ENCODE peak calls at places on chromosomes 6 and 20, in seven cellular contexts. S is H1, X is K562, A is HCT116, L is HepG2, W is SK-N-SH, R is GM12878. Y is an unnamed sample.

GRCh38 chr6:91149246-91149645 is 562.4 kb upstream of the MAP3K7 start:
- DNase-seq in S (no peak), X (no peak), L (no peak), W (no peak), R (no peak), A (no peak), Y (no peak)

GRCh38 chr6:24929255-24929654 is 6.5 kb downstream of the RIPOR2 start:
- DNase-seq in R (no peak), W (no peak), A (no peak), L (no peak), S (no peak), X (no peak), Y (no peak)

GRCh38 chr20:47502801-47503239 is 1.1 kb downstream of the NCOA3 start:
- DNase-seq in S (no peak), L (peak), A (no peak), W (peak), R (no peak), X (no peak), Y (no peak)

GRCh38 chr6:120908767-120909166 is 425.5 kb downstream of the TBC1D32 start:
- DNase-seq in A (no peak), S (no peak), L (no peak), W (no peak), R (no peak), X (no peak), Y (no peak)

GRCh38 chr6:17905611-17906592 is 81.5 kb downstream of the KIF13A start:
- DNase-seq in A (no peak), X (no peak), R (no peak), S (no peak), W (no peak), L (no peak), Y (no peak)

GRCh38 chr6:69884231-69884630 is 17.9 kb downstream of the COL19A1 start:
- DNase-seq in L (no peak), A (no peak), W (no peak), R (no peak), X (no peak), S (no peak), Y (no peak)

GRCh38 chr6:163926642-163927041 is 512.1 kb downstream of the QKI start:
- DNase-seq in R (no peak), A (no peak), X (no peak), S (no peak), L (no peak), W (no peak), Y (no peak)

GRCh38 chr6:109891924-109892323 is 86.2 kb upstream of the GPR6 start:
- DNase-seq in R (no peak), L (no peak), S (no peak), X (no peak), A (no peak), W (no peak), Y (no peak)

GRCh38 chr20:11989018-11989771 is 71.5 kb downstream of the BTBD3 start:
- DNase-seq in R (no peak), X (no peak), A (no peak), W (no peak), L (no peak), S (no peak), Y (no peak)

GRCh38 chr6:10749734-10750133 is 2.1 kb downstream of the TMEM14B start:
- DNase-seq in X (peak), R (no peak), W (no peak), L (no peak), S (no peak), A (no peak), Y (no peak)

GRCh38 chr6:143759666-143760065 is 81.9 kb downstream of the PHACTR2 start:
- DNase-seq in X (no peak), R (no peak), A (no peak), S (no peak), L (no peak), W (no peak), Y (no peak)

GRCh38 chr20:35216541-35216940 is 9.9 kb upstream of the MMP24 start:
- DNase-seq in L (no peak), S (no peak), R (no peak), W (no peak), X (no peak), A (no peak), Y (no peak)

GRCh38 chr6:104629826-104630225 is 229.9 kb downstream of the HACE1 start:
- DNase-seq in L (no peak), S (no peak), R (no peak), X (no peak), W (no peak), A (no peak), Y (no peak)

GRCh38 chr20:57656252-57656820 is 36.1 kb upstream of the ZBP1 start:
- DNase-seq in R (no peak), X (no peak), L (no peak), W (peak), A (no peak), S (peak), Y (no peak)

GRCh38 chr20:31691646-31692275 is 30.9 kb downstream of the BCL2L1 start:
- DNase-seq in W (no peak), R (no peak), X (no peak), A (no peak), L (no peak), S (no peak), Y (no peak)

GRCh38 chr6:157831018-157831369 is 7.9 kb downstream of the SNX9 start:
- DNase-seq in W (no peak), L (no peak), R (no peak), X (no peak), A (no peak), S (no peak), Y (no peak)

GRCh38 chr20:20017852-20018245 is 687 bp downstream of the NAA20 start:
- DNase-seq in X (no peak), W (no peak), A (no peak), R (no peak), S (no peak), L (peak), Y (no peak)

GRCh38 chr6:21596379-21597242 is 3.1 kb downstream of the SOX4 start:
- DNase-seq in L (no peak), A (no peak), S (peak), R (no peak), W (peak), X (no peak), Y (peak)

GRCh38 chr6:25192562-25192961 is 86.6 kb upstream of the CARMIL1 start:
- DNase-seq in X (no peak), W (no peak), A (no peak), L (no peak), S (no peak), R (no peak), Y (no peak)

GRCh38 chr6:63897459-63897858 is 261.9 kb downstream of the PHF3 start:
- DNase-seq in R (no peak), X (no peak), L (no peak), A (no peak), W (no peak), S (no peak), Y (no peak)

GRCh38 chr6:152950240-152950639 is 32.6 kb downstream of the FBXO5 start:
- DNase-seq in W (no peak), S (no peak), L (no peak), R (no peak), A (no peak), X (no peak), Y (no peak)

GRCh38 chr6:41786451-41787218 is 859 bp upstream of the TOMM6 start:
- DNase-seq in X (peak), L (peak), W (peak), R (no peak), A (peak), S (peak), Y (peak)

GRCh38 chr6:41785254-41785653 is 2.2 kb upstream of the TOMM6 start:
- DNase-seq in X (no peak), W (no peak), S (no peak), L (no peak), R (no peak), A (no peak), Y (no peak)

GRCh38 chr6:41784581-41785171 is 2.8 kb upstream of the TOMM6 start:
- DNase-seq in A (no peak), L (no peak), X (no peak), R (no peak), W (no peak), S (no peak), Y (peak)

GRCh38 chr6:41787219-41787917 is at the start of gene TOMM6:
- DNase-seq in W (peak), R (peak), X (peak), S (peak), L (peak), A (peak), Y (peak)

DNA sequence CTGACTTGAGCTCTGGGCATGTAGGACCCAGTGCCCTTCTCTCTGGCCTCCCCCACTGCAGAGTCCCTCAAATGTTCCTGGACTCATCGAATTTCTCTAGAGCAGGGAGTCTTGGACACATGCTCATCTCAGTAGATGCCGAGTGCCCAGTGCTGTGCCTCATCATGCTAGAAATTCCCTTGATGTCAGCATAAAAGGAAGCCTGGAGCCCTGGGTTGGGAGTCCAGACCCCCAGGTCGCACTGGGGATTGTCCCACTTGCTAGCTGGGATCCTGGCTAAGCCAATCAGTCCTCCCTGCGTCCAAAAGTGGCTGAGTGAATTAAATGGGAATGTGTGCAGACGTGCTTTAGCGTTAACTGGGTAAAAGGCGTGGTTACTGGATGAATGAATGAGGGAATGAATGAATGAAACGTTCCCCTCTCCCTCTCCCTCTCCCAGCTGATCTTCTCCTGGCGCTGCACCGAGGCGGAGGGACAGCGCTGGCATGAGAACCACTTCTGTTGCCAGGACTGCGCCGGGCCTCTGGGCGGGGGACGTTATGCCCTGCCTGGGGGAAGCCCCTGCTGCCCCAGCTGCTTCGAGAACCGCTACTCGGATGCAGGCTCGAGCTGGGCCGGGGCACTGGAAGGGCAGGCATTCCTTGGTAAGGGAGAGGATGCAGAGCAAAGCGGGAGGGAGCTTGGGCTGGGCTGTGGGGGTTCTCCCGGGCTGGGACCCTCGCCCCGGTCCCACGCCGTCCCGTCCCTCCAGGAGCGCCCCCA is 1.6 kb upstream of the TOMM6 start:
- DNase-seq in A (no peak), S (no peak), X (no peak), R (no peak), L (no peak), W (no peak), Y (no peak)
- TF ChIP-seq JUND in A (no peak), S (no peak), X (no peak), R (no peak), L (no peak), W (no peak), Y (no peak)

GRCh38 chr20:51633430-51633829 is 90.9 kb upstream of the NFATC2 start:
- DNase-seq in X (no peak), L (no peak), A (no peak), R (no peak), W (no peak), S (no peak), Y (no peak)

GRCh38 chr20:51631011-51631950 is 88.8 kb upstream of the NFATC2 start:
- DNase-seq in L (peak), S (no peak), A (peak), W (peak), X (peak), R (no peak), Y (no peak)

GRCh38 chr20:51628533-51629398 is 86.2 kb upstream of the NFATC2 start:
- DNase-seq in S (no peak), A (no peak), W (no peak), R (no peak), L (peak), X (no peak), Y (no peak)

GRCh38 chr20:51631953-51632352 is 89.4 kb upstream of the NFATC2 start:
- DNase-seq in X (no peak), S (no peak), R (no peak), L (no peak), W (no peak), A (no peak), Y (no peak)

GRCh38 chr20:51629399-51630058 is 87.0 kb upstream of the NFATC2 start:
- DNase-seq in L (no peak), R (no peak), W (no peak), S (no peak), X (no peak), A (no peak), Y (no peak)
- TF ChIP-seq JUND in L (no peak), R (no peak), W (no peak), S (no peak), X (no peak), A (no peak), Y (no peak)

GRCh38 chr20:55882922-55883321 is 122.4 kb downstream of the CBLN4 start:
- DNase-seq in S (no peak), R (no peak), X (no peak), A (no peak), L (no peak), W (peak), Y (no peak)

GRCh38 chr20:55893031-55893430 is 112.3 kb downstream of the CBLN4 start:
- DNase-seq in L (no peak), X (no peak), S (no peak), W (no peak), A (no peak), R (no peak), Y (no peak)

DNA sequence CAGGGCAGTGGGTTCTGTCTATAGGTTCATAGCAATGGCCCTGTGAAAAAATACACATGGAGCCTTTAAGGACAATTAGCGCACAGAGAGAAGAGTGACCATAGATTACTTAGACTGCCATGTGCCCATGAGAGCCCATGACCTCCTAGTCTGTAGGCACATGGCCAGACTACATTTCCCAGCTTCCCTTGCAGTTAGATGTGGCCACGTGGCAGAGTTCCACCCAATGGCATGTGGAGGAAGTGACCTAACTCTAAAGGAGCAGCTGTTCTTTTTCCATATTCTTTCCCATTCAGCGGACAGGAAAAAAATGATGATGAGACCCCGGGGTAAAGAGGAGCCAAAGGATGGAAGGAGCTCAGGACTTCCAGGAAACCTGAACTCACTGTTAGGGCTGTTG is 116.7 kb downstream of the CBLN4 start:
- DNase-seq in A (no peak), X (no peak), S (no peak), L (no peak), W (peak), R (no peak), Y (peak)
- TF ChIP-seq JUND in A (no peak), X (no peak), S (no peak), L (no peak), W (no peak), R (no peak), Y (no peak)

DNA sequence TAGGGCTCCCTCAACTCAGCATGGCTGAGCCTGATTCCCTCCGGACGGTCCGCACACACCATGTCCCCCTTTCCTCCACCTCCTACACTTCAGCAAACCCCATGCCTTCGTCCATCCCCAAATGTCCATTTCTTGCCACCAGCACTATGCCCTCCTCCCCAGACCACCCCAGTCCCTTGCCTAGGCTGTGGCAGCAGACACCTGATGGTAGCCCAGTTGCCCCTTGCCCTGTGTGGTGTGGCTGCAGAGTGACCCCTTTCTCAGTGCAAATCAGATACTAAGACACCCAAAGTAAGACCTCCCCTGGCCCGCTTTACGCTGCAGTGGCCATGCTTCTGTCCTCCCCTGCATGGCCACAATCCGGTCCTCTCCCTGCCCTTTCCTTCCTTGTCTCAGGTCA is 34.1 kb upstream of the CD93 start:
- DNase-seq in A (no peak), S (no peak), W (no peak), R (no peak), L (no peak), X (no peak), Y (no peak)
- TF ChIP-seq JUND in A (no peak), S (no peak), W (no peak), R (no peak), L (no peak), X (no peak), Y (no peak)

DNA sequence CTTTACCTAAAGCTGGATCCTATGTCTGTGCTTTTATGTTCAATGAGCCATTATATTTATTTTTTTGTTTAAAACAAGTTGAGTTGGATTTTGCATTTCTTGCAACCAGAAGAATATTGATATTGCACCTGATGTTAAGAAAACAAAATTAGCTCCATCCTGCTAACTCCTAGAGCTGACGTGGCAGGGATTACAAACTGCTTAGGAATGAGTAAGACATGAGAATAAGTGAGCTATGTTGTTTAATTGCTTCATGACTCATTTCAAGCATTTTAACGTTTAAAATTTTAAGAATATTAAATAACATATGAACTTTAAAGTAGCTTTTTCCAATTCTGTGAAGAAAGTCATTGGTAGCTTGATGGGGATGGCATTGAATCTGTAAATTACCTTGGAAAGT is 663.5 kb downstream of the EPM2A start:
- DNase-seq in R (no peak), W (no peak), S (no peak), X (no peak), L (no peak), A (no peak), Y (no peak)
- TF ChIP-seq JUND in R (no peak), W (no peak), S (no peak), X (no peak), L (no peak), A (no peak), Y (no peak)

DNA sequence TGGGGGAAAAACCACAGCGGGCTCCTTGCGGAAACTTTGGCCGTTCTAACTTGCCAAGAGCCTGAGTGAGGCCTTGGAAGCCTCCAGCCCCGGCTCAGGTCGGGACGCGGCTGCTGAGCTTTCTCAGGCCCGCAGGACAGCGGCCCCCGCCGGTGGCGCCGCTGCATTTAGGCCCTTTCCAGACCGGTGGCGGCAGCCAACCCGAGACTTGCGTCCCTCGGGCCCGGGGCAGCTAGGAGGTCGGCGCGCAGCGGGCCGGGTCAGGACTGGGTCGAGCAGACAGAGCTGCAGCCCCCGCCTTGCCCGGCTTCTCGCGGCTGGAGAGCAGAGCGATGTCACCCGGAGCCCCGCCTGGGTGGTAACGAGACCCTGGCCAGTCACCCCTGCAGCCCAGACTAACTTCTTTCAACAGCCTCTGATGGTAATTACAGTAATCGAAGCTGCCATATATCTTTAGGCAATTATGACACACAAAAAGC is 2.7 kb downstream of the NR2E1 start:
- DNase-seq in L (peak), W (peak), S (peak), A (no peak), R (no peak), X (no peak), Y (no peak)
- TF ChIP-seq JUND in L (no peak), W (no peak), S (no peak), A (no peak), R (no peak), X (no peak), Y (no peak)

GRCh38 chr6:165245287-165245686 is 64.1 kb downstream of the C6orf118 start:
- DNase-seq in A (no peak), X (no peak), S (no peak), L (no peak), R (no peak), W (peak), Y (peak)
- TF ChIP-seq JUND in A (no peak), X (no peak), S (no peak), L (no peak), R (no peak), W (no peak), Y (no peak)

GRCh38 chr6:42618686-42619085 is 54.9 kb downstream of the UBR2 start:
- DNase-seq in S (no peak), X (no peak), L (no peak), W (no peak), A (no peak), R (no peak), Y (no peak)
- TF ChIP-seq JUND in S (no peak), X (no peak), L (no peak), W (no peak), A (no peak), R (no peak), Y (no peak)

GRCh38 chr6:138499303-138499991 is at the start of gene NHSL1:
- DNase-seq in A (no peak), X (no peak), W (no peak), S (no peak), R (peak), L (peak), Y (no peak)
- TF ChIP-seq JUND in A (no peak), X (no peak), W (no peak), S (no peak), R (no peak), L (no peak), Y (no peak)

Y was measured in T47D.